ENCODE peak calls at places on chromosomes 2 and 18, in five cellular contexts. One of them, this sample, is unnamed.

GRCh38 chr2:127887452-127888219 is 1.9 kb upstream of the AMMECR1L start:
- DNase-seq in thyroid gland: no peak
- DNase-seq in breast epithelium: no peak
- DNase-seq in heart left ventricle: no peak
- DNase-seq in A549: no peak
- DNase-seq in this sample: no peak

GRCh38 chr2:28164280-28164801 is 228.3 kb upstream of the FOSL2 start:
- DNase-seq in heart left ventricle: peak
- DNase-seq in thyroid gland: no peak
- DNase-seq in breast epithelium: no peak
- DNase-seq in A549: no peak
- DNase-seq in this sample: no peak

GRCh38 chr2:169131587-169132512 is 62.5 kb downstream of the DHRS9 start:
- DNase-seq in breast epithelium: no peak
- DNase-seq in thyroid gland: no peak
- DNase-seq in A549: peak
- DNase-seq in heart left ventricle: no peak
- DNase-seq in this sample: no peak

GRCh38 chr2:189559579-189560272 is 20.9 kb downstream of the SLC40A1 start:
- DNase-seq in heart left ventricle: peak
- DNase-seq in thyroid gland: no peak
- DNase-seq in breast epithelium: no peak
- DNase-seq in A549: no peak
- DNase-seq in this sample: no peak

GRCh38 chr18:79788096-79789085 is 9.3 kb upstream of the KCNG2 start:
- DNase-seq in breast epithelium: no peak
- DNase-seq in thyroid gland: no peak
- DNase-seq in A549: no peak
- DNase-seq in heart left ventricle: no peak
- DNase-seq in this sample: no peak

GRCh38 chr2:221897718-221898117 is 325.6 kb upstream of the EPHA4 start:
- DNase-seq in heart left ventricle: no peak
- DNase-seq in breast epithelium: no peak
- DNase-seq in thyroid gland: no peak
- DNase-seq in A549: no peak
- DNase-seq in this sample: no peak

GRCh38 chr2:216842634-216843033 is 17.2 kb downstream of the TNP1 start:
- DNase-seq in thyroid gland: no peak
- DNase-seq in breast epithelium: no peak
- DNase-seq in A549: no peak
- DNase-seq in heart left ventricle: peak
- DNase-seq in this sample: no peak

GRCh38 chr2:70133521-70134348 is 46.5 kb downstream of the PCBP1 start:
- DNase-seq in A549: no peak
- DNase-seq in thyroid gland: no peak
- DNase-seq in breast epithelium: no peak
- DNase-seq in heart left ventricle: no peak
- DNase-seq in this sample: no peak

GRCh38 chr2:98768765-98769476 is 38.0 kb upstream of the MGAT4A start:
- DNase-seq in heart left ventricle: no peak
- DNase-seq in thyroid gland: no peak
- DNase-seq in breast epithelium: no peak
- DNase-seq in A549: peak
- DNase-seq in this sample: no peak

GRCh38 chr2:150484006-150484405 is 3.5 kb downstream of the RND3 start:
- DNase-seq in heart left ventricle: no peak
- DNase-seq in breast epithelium: no peak
- DNase-seq in thyroid gland: no peak
- DNase-seq in A549: no peak
- DNase-seq in this sample: no peak

GRCh38 chr2:64785245-64785644 is 131.5 kb upstream of the SERTAD2 start:
- DNase-seq in breast epithelium: no peak
- DNase-seq in thyroid gland: no peak
- DNase-seq in A549: no peak
- DNase-seq in heart left ventricle: no peak
- DNase-seq in this sample: no peak

GRCh38 chr2:196970089-196970488 is 43.6 kb upstream of the PGAP1 start:
- DNase-seq in A549: no peak
- DNase-seq in thyroid gland: no peak
- DNase-seq in heart left ventricle: no peak
- DNase-seq in breast epithelium: no peak
- DNase-seq in this sample: no peak

GRCh38 chr2:98907966-98908905 is 27.8 kb downstream of the CRACDL start:
- DNase-seq in heart left ventricle: no peak
- DNase-seq in thyroid gland: no peak
- DNase-seq in breast epithelium: no peak
- DNase-seq in A549: no peak
- DNase-seq in this sample: peak

GRCh38 chr2:48249631-48250473 is 280.1 kb upstream of the STON1 start:
- DNase-seq in heart left ventricle: no peak
- DNase-seq in A549: no peak
- DNase-seq in breast epithelium: no peak
- DNase-seq in thyroid gland: no peak
- DNase-seq in this sample: no peak

GRCh38 chr2:212538156-212539144 is at the start of gene ERBB4:
- DNase-seq in breast epithelium: no peak
- DNase-seq in A549: no peak
- DNase-seq in heart left ventricle: peak
- DNase-seq in thyroid gland: peak
- DNase-seq in this sample: peak

GRCh38 chr2:39022642-39023230 is 98.1 kb downstream of the SOS1 start:
- DNase-seq in thyroid gland: no peak
- DNase-seq in heart left ventricle: no peak
- DNase-seq in A549: no peak
- DNase-seq in breast epithelium: no peak
- DNase-seq in this sample: no peak

GRCh38 chr2:2101924-2102323 is 229.2 kb downstream of the MYT1L start:
- DNase-seq in thyroid gland: no peak
- DNase-seq in heart left ventricle: no peak
- DNase-seq in breast epithelium: no peak
- DNase-seq in A549: peak
- DNase-seq in this sample: no peak

GRCh38 chr2:150548527-150548926 is 61.1 kb upstream of the RND3 start:
- DNase-seq in thyroid gland: no peak
- DNase-seq in breast epithelium: no peak
- DNase-seq in A549: peak
- DNase-seq in heart left ventricle: no peak
- DNase-seq in this sample: no peak

GRCh38 chr2:39757156-39757555 is 21.9 kb downstream of the THUMPD2 start:
- DNase-seq in heart left ventricle: no peak
- DNase-seq in thyroid gland: no peak
- DNase-seq in A549: no peak
- DNase-seq in breast epithelium: no peak
- DNase-seq in this sample: no peak

GRCh38 chr2:15701326-15701907 is 109.7 kb downstream of the DDX1 start:
- DNase-seq in thyroid gland: no peak
- DNase-seq in heart left ventricle: no peak
- DNase-seq in breast epithelium: no peak
- DNase-seq in A549: no peak
- DNase-seq in this sample: no peak

GRCh38 chr2:105744909-105745853 is at the start of gene NCK2:
- DNase-seq in thyroid gland: peak
- DNase-seq in breast epithelium: no peak
- DNase-seq in heart left ventricle: peak
- DNase-seq in A549: no peak
- DNase-seq in this sample: peak

GRCh38 chr18:69586581-69586980 is 185.9 kb downstream of the DOK6 start:
- DNase-seq in breast epithelium: no peak
- DNase-seq in thyroid gland: no peak
- DNase-seq in A549: no peak
- DNase-seq in heart left ventricle: no peak
- DNase-seq in this sample: no peak

GRCh38 chr2:159201321-159202063 is 85.0 kb downstream of the WDSUB1 start:
- DNase-seq in A549: no peak
- DNase-seq in heart left ventricle: no peak
- DNase-seq in breast epithelium: no peak
- DNase-seq in thyroid gland: no peak
- DNase-seq in this sample: no peak

GRCh38 chr2:191478754-191479679 is 198.9 kb upstream of the NABP1 start:
- DNase-seq in A549: no peak
- DNase-seq in heart left ventricle: peak
- DNase-seq in breast epithelium: peak
- DNase-seq in thyroid gland: peak
- DNase-seq in this sample: peak

GRCh38 chr2:206296128-206296527 is 21.7 kb downstream of the ZDBF2 start:
- DNase-seq in A549: peak
- DNase-seq in thyroid gland: no peak
- DNase-seq in breast epithelium: no peak
- DNase-seq in heart left ventricle: no peak
- DNase-seq in this sample: no peak

GRCh38 chr18:7877609-7878008 is 310.5 kb downstream of the PTPRM start:
- DNase-seq in thyroid gland: peak
- DNase-seq in heart left ventricle: no peak
- DNase-seq in breast epithelium: no peak
- DNase-seq in A549: peak
- DNase-seq in this sample: no peak

GRCh38 chr2:127649684-127650040 is 3.7 kb downstream of the GPR17 start:
- DNase-seq in A549: peak
- DNase-seq in breast epithelium: no peak
- DNase-seq in heart left ventricle: peak
- DNase-seq in thyroid gland: peak
- DNase-seq in this sample: peak

GRCh38 chr2:108325756-108326155 is 37.1 kb downstream of the SULT1C2 start:
- DNase-seq in breast epithelium: no peak
- DNase-seq in heart left ventricle: no peak
- DNase-seq in A549: no peak
- DNase-seq in thyroid gland: no peak
- DNase-seq in this sample: no peak

GRCh38 chr18:32450026-32450681 is 20.5 kb downstream of the GAREM1 start:
- DNase-seq in breast epithelium: no peak
- DNase-seq in thyroid gland: no peak
- DNase-seq in A549: no peak
- DNase-seq in heart left ventricle: no peak
- DNase-seq in this sample: no peak

GRCh38 chr18:54119524-54120019 is 104.9 kb downstream of the MBD2 start:
- DNase-seq in breast epithelium: no peak
- DNase-seq in heart left ventricle: no peak
- DNase-seq in thyroid gland: no peak
- DNase-seq in A549: peak
- DNase-seq in this sample: no peak

GRCh38 chr2:96762529-96763253 is 2.0 kb downstream of the CNNM4 start:
- DNase-seq in A549: no peak
- DNase-seq in thyroid gland: peak
- DNase-seq in breast epithelium: no peak
- DNase-seq in heart left ventricle: no peak
- DNase-seq in this sample: no peak

DNA sequence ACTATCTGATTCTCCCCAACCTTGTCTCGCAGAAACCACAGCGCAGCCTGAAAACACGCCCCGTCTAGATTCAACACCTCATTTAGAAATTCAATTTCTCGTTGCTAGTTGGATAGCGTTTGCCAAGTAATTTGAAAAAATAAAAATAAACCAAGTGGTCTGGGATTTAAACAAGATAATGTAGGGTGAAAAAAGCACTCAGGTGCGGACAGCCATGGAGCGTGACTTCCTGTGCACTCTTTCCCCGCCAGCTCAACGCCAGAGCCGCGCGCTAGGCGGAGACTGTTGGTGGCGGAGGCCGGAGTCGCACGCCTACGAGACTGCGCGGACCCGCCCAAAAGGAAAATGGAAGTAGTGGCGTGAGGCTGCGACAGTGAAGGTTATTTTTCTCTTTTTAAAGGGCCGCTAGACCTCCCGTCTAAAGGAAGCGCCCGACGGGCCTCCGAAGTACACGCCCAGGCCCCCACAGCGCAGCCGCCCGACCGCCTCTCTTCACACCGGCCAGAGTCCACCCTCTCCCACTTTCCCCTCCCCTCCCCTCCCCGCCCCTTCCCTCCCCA is 584 bp upstream of the CCNT2 start:
- DNase-seq in heart left ventricle: no peak
- DNase-seq in thyroid gland: peak
- DNase-seq in A549: no peak
- DNase-seq in breast epithelium: peak
- DNase-seq in this sample: peak
- TF ChIP-seq POLR2A in heart left ventricle: peak
- TF ChIP-seq POLR2A in thyroid gland: peak
- TF ChIP-seq POLR2A in A549: peak
- TF ChIP-seq POLR2A in breast epithelium: peak
- TF ChIP-seq POLR2A in this sample: no peak

DNA sequence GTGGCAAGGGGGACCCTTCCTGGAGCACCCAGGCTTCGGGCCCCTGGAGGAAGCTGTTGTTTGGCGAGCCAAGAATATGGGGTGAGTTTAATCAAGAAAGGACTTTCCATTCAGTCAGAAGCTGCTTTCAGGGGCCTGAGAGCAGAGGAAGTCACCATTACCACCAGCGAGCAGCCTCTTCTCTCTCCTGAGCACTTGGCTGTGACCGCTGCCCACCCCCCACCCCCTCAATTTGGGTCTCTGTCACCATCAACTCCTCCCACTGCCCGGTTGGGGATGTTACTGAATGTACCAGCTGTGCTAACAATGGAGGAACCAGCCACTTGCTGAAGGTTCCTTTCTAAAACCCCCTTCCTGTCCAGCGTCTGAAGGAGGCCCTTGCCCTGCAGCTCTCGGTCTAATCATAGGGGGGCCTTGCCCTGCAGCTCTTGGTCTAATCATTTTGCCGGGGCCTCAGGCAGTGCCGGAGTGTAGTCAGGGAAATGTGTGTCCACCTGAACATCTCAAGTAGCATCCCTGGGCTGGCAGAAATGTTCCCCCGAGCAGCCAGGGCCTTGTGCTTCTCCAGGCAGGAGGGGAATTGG is 957 bp downstream of the INPP5D start:
- DNase-seq in breast epithelium: no peak
- DNase-seq in A549: no peak
- DNase-seq in thyroid gland: no peak
- DNase-seq in heart left ventricle: no peak
- DNase-seq in this sample: peak
- TF ChIP-seq POLR2A in breast epithelium: no peak
- TF ChIP-seq POLR2A in A549: no peak
- TF ChIP-seq POLR2A in thyroid gland: no peak
- TF ChIP-seq POLR2A in heart left ventricle: no peak
- TF ChIP-seq POLR2A in this sample: no peak

DNA sequence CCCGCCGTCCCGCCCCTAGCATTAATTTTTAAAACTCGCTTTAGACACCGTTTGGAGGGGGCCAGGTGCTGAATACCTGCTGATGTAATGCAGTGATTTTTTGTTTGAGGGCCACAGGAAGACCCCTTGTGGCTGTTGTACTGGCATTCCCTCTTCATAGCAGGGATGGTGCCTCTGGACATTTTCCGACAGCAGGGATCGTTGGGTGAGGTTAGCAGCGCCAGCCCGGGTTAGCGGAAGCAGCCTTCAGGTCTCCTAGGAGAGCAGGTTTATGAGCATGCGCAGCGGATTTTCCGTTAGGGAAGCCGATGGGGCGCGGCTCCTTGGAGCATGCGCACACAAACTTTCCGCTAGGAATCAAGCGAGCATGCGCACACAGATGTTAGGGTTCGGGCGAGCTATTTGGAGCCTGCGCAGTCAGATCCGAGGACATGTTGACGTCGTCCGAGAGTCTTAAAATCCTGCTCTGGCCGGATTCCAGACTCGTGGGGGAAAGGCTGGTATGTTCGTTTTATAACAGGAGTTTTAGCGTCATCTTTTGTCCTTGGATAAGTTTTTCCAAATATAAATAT is 17.2 kb upstream of the C2orf74 start:
- DNase-seq in breast epithelium: peak
- DNase-seq in A549: peak
- DNase-seq in heart left ventricle: peak
- DNase-seq in thyroid gland: peak
- DNase-seq in this sample: peak
- TF ChIP-seq POLR2A in breast epithelium: peak
- TF ChIP-seq POLR2A in A549: peak
- TF ChIP-seq POLR2A in heart left ventricle: peak
- TF ChIP-seq POLR2A in thyroid gland: peak
- TF ChIP-seq POLR2A in this sample: peak

GRCh38 chr2:37618326-37618725 is 53.1 kb downstream of the CDC42EP3 start:
- DNase-seq in heart left ventricle: no peak
- DNase-seq in A549: no peak
- DNase-seq in thyroid gland: no peak
- DNase-seq in breast epithelium: no peak
- DNase-seq in this sample: no peak
- TF ChIP-seq POLR2A in heart left ventricle: no peak
- TF ChIP-seq POLR2A in A549: no peak
- TF ChIP-seq POLR2A in thyroid gland: no peak
- TF ChIP-seq POLR2A in breast epithelium: no peak
- TF ChIP-seq POLR2A in this sample: no peak

This sample was measured in stomach.